ENCODE peak calls at places on chromosomes 7 and 10, in seven cellular contexts. One of them, this sample, is unnamed.

GRCh38 chr10:67836972-67837371 is 1.0 kb downstream of the DNAJC12 start:
- DNase-seq in DMS53: peak; percentile 40
- DNase-seq in NCI-H1417: no peak
- DNase-seq in CD8-positive, alpha-beta T cell: no peak
- DNase-seq in Daoy: no peak
- DNase-seq in ACHN: no peak
- DNase-seq in progenitor cell of endocrine pancreas: no peak
- DNase-seq in this sample: no peak

GRCh38 chr10:89076120-89076519 is 85.5 kb downstream of the FAS start:
- DNase-seq in NCI-H1417: no peak
- DNase-seq in Daoy: no peak
- DNase-seq in CD8-positive, alpha-beta T cell: no peak
- DNase-seq in ACHN: no peak
- DNase-seq in progenitor cell of endocrine pancreas: no peak
- DNase-seq in DMS53: no peak
- DNase-seq in this sample: no peak

GRCh38 chr10:119616879-119617580 is 20.3 kb upstream of the TIAL1 start:
- DNase-seq in progenitor cell of endocrine pancreas: no peak
- DNase-seq in CD8-positive, alpha-beta T cell: no peak
- DNase-seq in Daoy: peak; percentile 21
- DNase-seq in DMS53: no peak
- DNase-seq in NCI-H1417: no peak
- DNase-seq in ACHN: no peak
- DNase-seq in this sample: no peak

GRCh38 chr7:8197994-8198698 is 63.8 kb downstream of the ICA1 start:
- DNase-seq in NCI-H1417: no peak
- DNase-seq in CD8-positive, alpha-beta T cell: peak; percentile 56
- DNase-seq in Daoy: no peak
- DNase-seq in DMS53: no peak
- DNase-seq in progenitor cell of endocrine pancreas: no peak
- DNase-seq in ACHN: no peak
- DNase-seq in this sample: no peak

GRCh38 chr10:13521021-13521420 is 7.8 kb downstream of the BEND7 start:
- DNase-seq in NCI-H1417: no peak
- DNase-seq in ACHN: no peak
- DNase-seq in CD8-positive, alpha-beta T cell: no peak
- DNase-seq in DMS53: no peak
- DNase-seq in Daoy: no peak
- DNase-seq in progenitor cell of endocrine pancreas: no peak
- DNase-seq in this sample: no peak

GRCh38 chr7:149496642-149497391 is 792 bp downstream of the ZNF746 start:
- DNase-seq in ACHN: peak; percentile 55
- DNase-seq in DMS53: peak; percentile 64
- DNase-seq in NCI-H1417: peak; percentile 74
- DNase-seq in progenitor cell of endocrine pancreas: peak; percentile 32
- DNase-seq in CD8-positive, alpha-beta T cell: peak; percentile 67
- DNase-seq in Daoy: peak; percentile 60
- DNase-seq in this sample: peak; percentile 65

GRCh38 chr7:115410427-115410805 is 488.5 kb downstream of the MDFIC start:
- DNase-seq in progenitor cell of endocrine pancreas: no peak
- DNase-seq in NCI-H1417: no peak
- DNase-seq in ACHN: no peak
- DNase-seq in Daoy: no peak
- DNase-seq in CD8-positive, alpha-beta T cell: no peak
- DNase-seq in DMS53: no peak
- DNase-seq in this sample: no peak

GRCh38 chr10:69320521-69320920 is 42.2 kb downstream of the HK1 start:
- DNase-seq in NCI-H1417: no peak
- DNase-seq in progenitor cell of endocrine pancreas: no peak
- DNase-seq in CD8-positive, alpha-beta T cell: no peak
- DNase-seq in DMS53: no peak
- DNase-seq in Daoy: no peak
- DNase-seq in ACHN: no peak
- DNase-seq in this sample: no peak

GRCh38 chr10:67402620-67403019 is 293.4 kb downstream of the CTNNA3 start:
- DNase-seq in NCI-H1417: no peak
- DNase-seq in DMS53: no peak
- DNase-seq in Daoy: no peak
- DNase-seq in CD8-positive, alpha-beta T cell: no peak
- DNase-seq in ACHN: no peak
- DNase-seq in progenitor cell of endocrine pancreas: no peak
- DNase-seq in this sample: no peak

GRCh38 chr10:92290076-92290836 is 622 bp downstream of the CPEB3 start:
- DNase-seq in CD8-positive, alpha-beta T cell: peak; percentile 37
- DNase-seq in NCI-H1417: peak; percentile 75
- DNase-seq in progenitor cell of endocrine pancreas: no peak
- DNase-seq in Daoy: peak; percentile 34
- DNase-seq in ACHN: peak; percentile 50
- DNase-seq in DMS53: peak; percentile 95
- DNase-seq in this sample: peak; percentile 58

GRCh38 chr10:67663449-67664087 is 32.4 kb downstream of the CTNNA3 start:
- DNase-seq in Daoy: no peak
- DNase-seq in progenitor cell of endocrine pancreas: no peak
- DNase-seq in DMS53: no peak
- DNase-seq in CD8-positive, alpha-beta T cell: no peak
- DNase-seq in ACHN: no peak
- DNase-seq in NCI-H1417: no peak
- DNase-seq in this sample: no peak

GRCh38 chr7:2190531-2190930 is 42.2 kb downstream of the MAD1L1 start:
- DNase-seq in Daoy: peak; percentile 26
- DNase-seq in NCI-H1417: peak; percentile 37
- DNase-seq in CD8-positive, alpha-beta T cell: no peak
- DNase-seq in progenitor cell of endocrine pancreas: no peak
- DNase-seq in DMS53: no peak
- DNase-seq in ACHN: no peak
- DNase-seq in this sample: no peak

GRCh38 chr7:16708980-16709379 is 44.6 kb upstream of the TSPAN13 start:
- DNase-seq in CD8-positive, alpha-beta T cell: no peak
- DNase-seq in progenitor cell of endocrine pancreas: no peak
- DNase-seq in Daoy: peak; percentile 89
- DNase-seq in NCI-H1417: no peak
- DNase-seq in ACHN: peak; percentile 98
- DNase-seq in DMS53: peak; percentile 28
- DNase-seq in this sample: peak; percentile 21

This sample was measured in hepatocyte.